ENCODE peak calls at places on chromosomes 2 and 18, in five cellular contexts. One of them, this sample, is unnamed.

GRCh38 chr2:127278959-127279358 is 15.0 kb downstream of the ERCC3 start:
- DNase-seq in H1: no peak
- DNase-seq in neuronal stem cell: no peak
- DNase-seq in H9: no peak
- DNase-seq in mesenchymal stem cell: no peak
- DNase-seq in this sample: no peak

GRCh38 chr2:157929871-157930667 is 53.9 kb upstream of the ACVR1 start:
- DNase-seq in H9: no peak
- DNase-seq in neuronal stem cell: no peak
- DNase-seq in mesenchymal stem cell: no peak
- DNase-seq in H1: no peak
- DNase-seq in this sample: no peak

GRCh38 chr2:159164457-159164894 is 122.0 kb downstream of the WDSUB1 start:
- DNase-seq in H9: no peak
- DNase-seq in mesenchymal stem cell: peak
- DNase-seq in H1: no peak
- DNase-seq in neuronal stem cell: no peak
- DNase-seq in this sample: no peak

GRCh38 chr2:192286093-192286701 is 91.5 kb upstream of the TMEFF2 start:
- DNase-seq in H9: no peak
- DNase-seq in neuronal stem cell: no peak
- DNase-seq in H1: no peak
- DNase-seq in mesenchymal stem cell: peak
- DNase-seq in this sample: peak

GRCh38 chr2:173288561-173288960 is 66.1 kb upstream of the CDCA7 start:
- DNase-seq in H9: no peak
- DNase-seq in mesenchymal stem cell: peak
- DNase-seq in H1: no peak
- DNase-seq in neuronal stem cell: no peak
- DNase-seq in this sample: peak

GRCh38 chr2:215772634-215773563 is 240.5 kb downstream of the MREG start:
- DNase-seq in H1: no peak
- DNase-seq in H9: no peak
- DNase-seq in mesenchymal stem cell: no peak
- DNase-seq in neuronal stem cell: no peak
- DNase-seq in this sample: no peak

GRCh38 chr2:96274355-96275056 is 8.5 kb downstream of the CIAO1 start:
- DNase-seq in mesenchymal stem cell: no peak
- DNase-seq in H9: no peak
- DNase-seq in neuronal stem cell: no peak
- DNase-seq in H1: no peak
- DNase-seq in this sample: no peak

GRCh38 chr2:176647325-176648155 is 378.3 kb downstream of the MTX2 start:
- DNase-seq in mesenchymal stem cell: no peak
- DNase-seq in neuronal stem cell: no peak
- DNase-seq in H9: no peak
- DNase-seq in H1: no peak
- DNase-seq in this sample: no peak

GRCh38 chr2:202690321-202690900 is 55.6 kb downstream of the FAM117B start:
- DNase-seq in H9: no peak
- DNase-seq in H1: no peak
- DNase-seq in mesenchymal stem cell: peak
- DNase-seq in neuronal stem cell: no peak
- DNase-seq in this sample: peak

GRCh38 chr2:196798980-196799379 is 503 bp downstream of the GTF3C3 start:
- DNase-seq in mesenchymal stem cell: no peak
- DNase-seq in neuronal stem cell: peak
- DNase-seq in H9: no peak
- DNase-seq in H1: no peak
- DNase-seq in this sample: no peak

GRCh38 chr18:49582579-49582978 is 20.7 kb downstream of the LIPG start:
- DNase-seq in mesenchymal stem cell: peak
- DNase-seq in H1: no peak
- DNase-seq in H9: no peak
- DNase-seq in neuronal stem cell: no peak
- DNase-seq in this sample: peak

GRCh38 chr2:228847684-228848083 is 423.4 kb downstream of the PID1 start:
- DNase-seq in H9: no peak
- DNase-seq in H1: no peak
- DNase-seq in neuronal stem cell: no peak
- DNase-seq in mesenchymal stem cell: no peak
- DNase-seq in this sample: no peak

GRCh38 chr2:179536185-179536584 is 271.6 kb upstream of the SESTD1 start:
- DNase-seq in mesenchymal stem cell: no peak
- DNase-seq in H1: no peak
- DNase-seq in neuronal stem cell: no peak
- DNase-seq in H9: no peak
- DNase-seq in this sample: no peak

GRCh38 chr2:42045389-42045788 is 2.4 kb upstream of the PKDCC start:
- DNase-seq in H9: no peak
- DNase-seq in mesenchymal stem cell: no peak
- DNase-seq in H1: no peak
- DNase-seq in neuronal stem cell: no peak
- DNase-seq in this sample: no peak

GRCh38 chr18:74082476-74083070 is 65.1 kb downstream of the FBXO15 start:
- DNase-seq in H1: peak
- DNase-seq in neuronal stem cell: peak
- DNase-seq in mesenchymal stem cell: peak
- DNase-seq in H9: peak
- DNase-seq in this sample: no peak

GRCh38 chr2:7018261-7018701 is 101.1 kb downstream of the RNF144A start:
- DNase-seq in neuronal stem cell: no peak
- DNase-seq in H9: peak
- DNase-seq in H1: no peak
- DNase-seq in mesenchymal stem cell: no peak
- DNase-seq in this sample: no peak

GRCh38 chr2:188598551-188598950 is 306.9 kb downstream of the GULP1 start:
- DNase-seq in neuronal stem cell: no peak
- DNase-seq in H1: no peak
- DNase-seq in mesenchymal stem cell: peak
- DNase-seq in H9: no peak
- DNase-seq in this sample: no peak

GRCh38 chr18:24930478-24930877 is 421.5 kb downstream of the ZNF521 start:
- DNase-seq in mesenchymal stem cell: no peak
- DNase-seq in neuronal stem cell: no peak
- DNase-seq in H1: no peak
- DNase-seq in H9: no peak
- DNase-seq in this sample: no peak

GRCh38 chr2:188494906-188495305 is 203.2 kb downstream of the GULP1 start:
- DNase-seq in mesenchymal stem cell: no peak
- DNase-seq in neuronal stem cell: no peak
- DNase-seq in H1: no peak
- DNase-seq in H9: no peak
- DNase-seq in this sample: no peak

GRCh38 chr2:157898591-157898996 is 22.5 kb upstream of the ACVR1 start:
- DNase-seq in H1: no peak
- DNase-seq in neuronal stem cell: no peak
- DNase-seq in mesenchymal stem cell: peak
- DNase-seq in H9: no peak
- DNase-seq in this sample: no peak

GRCh38 chr18:53918091-53918490 is 306.4 kb downstream of the MBD2 start:
- DNase-seq in H1: no peak
- DNase-seq in neuronal stem cell: no peak
- DNase-seq in H9: no peak
- DNase-seq in mesenchymal stem cell: no peak
- DNase-seq in this sample: peak

GRCh38 chr2:44943693-44944101 is 2.2 kb downstream of the SIX3 start:
- DNase-seq in H9: peak
- DNase-seq in neuronal stem cell: no peak
- DNase-seq in H1: no peak
- DNase-seq in mesenchymal stem cell: no peak
- DNase-seq in this sample: no peak

GRCh38 chr18:8468911-8469310 is 140.3 kb upstream of the RAB12 start:
- DNase-seq in H9: no peak
- DNase-seq in mesenchymal stem cell: no peak
- DNase-seq in H1: peak
- DNase-seq in neuronal stem cell: no peak
- DNase-seq in this sample: no peak

GRCh38 chr2:157093666-157094065 is 163.8 kb upstream of the GALNT5 start:
- DNase-seq in H9: no peak
- DNase-seq in mesenchymal stem cell: no peak
- DNase-seq in H1: no peak
- DNase-seq in neuronal stem cell: no peak
- DNase-seq in this sample: no peak

GRCh38 chr2:109396338-109397180 is 217.2 kb downstream of the SEPTIN10 start:
- DNase-seq in H1: no peak
- DNase-seq in mesenchymal stem cell: no peak
- DNase-seq in H9: peak
- DNase-seq in neuronal stem cell: no peak
- DNase-seq in this sample: no peak

GRCh38 chr2:191696001-191696400 is 18.1 kb downstream of the NABP1 start:
- DNase-seq in H9: no peak
- DNase-seq in H1: no peak
- DNase-seq in mesenchymal stem cell: peak
- DNase-seq in neuronal stem cell: no peak
- DNase-seq in this sample: no peak

GRCh38 chr2:25558262-25558661 is 115.1 kb downstream of the DTNB start:
- DNase-seq in neuronal stem cell: no peak
- DNase-seq in mesenchymal stem cell: peak
- DNase-seq in H9: no peak
- DNase-seq in H1: no peak
- DNase-seq in this sample: peak

GRCh38 chr2:208224802-208225201 is 30.1 kb downstream of the IDH1 start:
- DNase-seq in H1: no peak
- DNase-seq in mesenchymal stem cell: no peak
- DNase-seq in H9: no peak
- DNase-seq in neuronal stem cell: no peak
- DNase-seq in this sample: no peak

GRCh38 chr2:216017365-216017764 is 4.0 kb upstream of the MREG start:
- DNase-seq in mesenchymal stem cell: peak
- DNase-seq in H9: no peak
- DNase-seq in H1: no peak
- DNase-seq in neuronal stem cell: no peak
- DNase-seq in this sample: peak

GRCh38 chr2:221896505-221897151 is 324.5 kb upstream of the EPHA4 start:
- DNase-seq in H9: no peak
- DNase-seq in H1: no peak
- DNase-seq in neuronal stem cell: no peak
- DNase-seq in mesenchymal stem cell: peak
- DNase-seq in this sample: no peak

GRCh38 chr2:3487432-3487831 is 31.9 kb downstream of the ADI1 start:
- DNase-seq in neuronal stem cell: no peak
- DNase-seq in mesenchymal stem cell: no peak
- DNase-seq in H9: peak
- DNase-seq in H1: no peak
- DNase-seq in this sample: no peak

GRCh38 chr18:43525149-43525548 is 247.9 kb upstream of the SYT4 start:
- DNase-seq in H9: no peak
- DNase-seq in H1: no peak
- DNase-seq in neuronal stem cell: no peak
- DNase-seq in mesenchymal stem cell: no peak
- DNase-seq in this sample: no peak

DNA sequence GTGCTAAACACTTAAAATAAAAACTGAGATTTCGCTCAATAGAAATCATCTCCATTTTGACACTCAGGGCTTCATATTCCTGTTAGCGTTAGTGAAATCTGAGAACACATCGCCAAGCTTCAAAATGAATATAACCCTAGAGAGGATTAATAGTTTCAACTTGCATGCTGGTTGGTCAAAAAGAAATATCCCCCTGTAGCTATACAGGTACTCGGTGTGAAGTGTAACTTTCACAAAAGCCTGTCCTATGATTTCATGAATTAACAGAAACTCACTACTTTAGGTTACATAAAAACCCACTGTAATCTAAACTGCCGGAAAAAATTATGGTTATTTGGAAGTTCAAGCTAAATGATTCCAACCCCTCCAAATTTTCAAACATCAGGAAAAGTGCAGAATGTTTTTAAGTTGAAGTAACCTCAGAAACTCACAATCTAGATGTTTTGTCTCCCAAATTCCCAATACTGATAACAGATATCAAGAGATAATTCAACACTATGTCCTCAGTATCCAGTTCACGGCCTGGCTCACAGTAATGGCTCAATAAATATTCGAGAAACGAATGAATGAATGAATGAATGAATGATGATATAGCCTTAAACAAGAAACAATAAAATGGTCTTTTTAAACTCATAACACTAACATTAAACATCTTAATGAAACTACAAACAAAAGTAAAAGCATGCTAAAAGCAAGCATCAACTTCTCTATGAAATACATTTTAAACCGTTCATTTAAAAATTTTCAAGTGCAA is 2.5 kb downstream of the TLK1 start:
- DNase-seq in H9: no peak
- DNase-seq in neuronal stem cell: no peak
- DNase-seq in H1: no peak
- DNase-seq in mesenchymal stem cell: no peak
- DNase-seq in this sample: no peak
- H2BK12ac ChIP-seq in H9: no peak
- H2BK12ac ChIP-seq in neuronal stem cell: no peak
- H2BK12ac ChIP-seq in H1: no peak
- H2BK12ac ChIP-seq in mesenchymal stem cell: no peak
- H2BK12ac ChIP-seq in this sample: no peak

DNA sequence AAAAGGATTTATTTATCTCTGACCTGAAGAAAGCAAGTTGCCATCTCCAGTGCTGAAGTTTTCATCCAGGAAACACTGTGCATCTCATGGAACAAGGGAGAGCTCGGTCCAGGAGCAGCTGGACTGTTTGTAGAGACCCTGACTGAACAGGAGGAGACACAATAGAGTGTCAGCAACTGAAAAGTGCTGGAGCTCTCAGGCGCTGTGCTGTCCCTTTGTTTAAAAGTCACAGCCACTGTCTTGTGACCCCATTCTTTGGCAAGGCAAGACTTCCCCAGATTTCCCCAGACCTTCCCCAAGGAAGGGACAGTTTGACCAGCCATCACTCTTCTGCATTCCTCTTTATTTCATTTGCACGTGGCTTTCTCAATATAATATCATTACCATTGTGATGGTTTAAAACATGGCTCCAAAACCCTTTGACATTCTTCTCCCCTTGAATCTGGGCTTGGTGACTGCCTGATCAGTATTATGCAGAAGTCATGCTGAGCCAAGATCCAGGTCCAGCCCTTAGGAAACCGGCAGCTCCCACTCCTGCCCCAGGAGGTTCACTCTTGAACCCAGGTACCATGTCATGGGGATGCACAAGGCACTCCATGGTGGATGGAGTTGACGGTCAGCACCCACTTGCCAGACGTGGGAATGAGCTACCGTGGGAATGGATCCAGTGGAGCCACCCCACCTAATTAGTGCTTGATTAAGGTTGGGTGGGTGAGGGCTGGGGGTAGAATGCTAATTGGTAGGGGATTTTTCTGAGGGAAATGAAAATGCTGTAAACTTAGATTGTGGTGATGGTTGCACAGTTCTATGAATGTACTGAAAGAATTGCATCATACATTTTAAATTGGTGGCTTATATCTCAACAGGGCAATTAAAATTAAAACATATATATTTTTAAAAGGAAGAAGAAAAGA is 497.9 kb upstream of the RAB6C start:
- DNase-seq in mesenchymal stem cell: no peak
- DNase-seq in neuronal stem cell: no peak
- DNase-seq in H9: no peak
- DNase-seq in H1: peak
- DNase-seq in this sample: no peak
- H2BK12ac ChIP-seq in mesenchymal stem cell: no peak
- H2BK12ac ChIP-seq in neuronal stem cell: no peak
- H2BK12ac ChIP-seq in H9: no peak
- H2BK12ac ChIP-seq in H1: no peak
- H2BK12ac ChIP-seq in this sample: no peak

GRCh38 chr2:185806783-185807182 is 68.2 kb downstream of the FSIP2 start:
- DNase-seq in H9: no peak
- DNase-seq in mesenchymal stem cell: no peak
- DNase-seq in H1: no peak
- DNase-seq in neuronal stem cell: no peak
- DNase-seq in this sample: peak
- H2BK12ac ChIP-seq in H9: no peak
- H2BK12ac ChIP-seq in mesenchymal stem cell: no peak
- H2BK12ac ChIP-seq in H1: no peak
- H2BK12ac ChIP-seq in neuronal stem cell: no peak
- H2BK12ac ChIP-seq in this sample: no peak

GRCh38 chr2:135986507-135986906 is 1.1 kb upstream of the DARS1 start:
- DNase-seq in H1: no peak
- DNase-seq in mesenchymal stem cell: no peak
- DNase-seq in neuronal stem cell: no peak
- DNase-seq in H9: no peak
- DNase-seq in this sample: no peak
- H2BK12ac ChIP-seq in H1: no peak
- H2BK12ac ChIP-seq in mesenchymal stem cell: no peak
- H2BK12ac ChIP-seq in neuronal stem cell: no peak
- H2BK12ac ChIP-seq in H9: no peak
- H2BK12ac ChIP-seq in this sample: no peak